ENCODE peak calls at places on chromosomes 11 and 22, in nine cellular contexts. L, M, S, I, A, J, H, X and U are unnamed samples.

GRCh38 chr22:38845368-38845740 is 1.5 kb upstream of the NPTXR start:
- DNase-seq in L (no peak), M (no peak), S (no peak), I (no peak), A (no peak), J (no peak), H (no peak), X (no peak), U (no peak)

GRCh38 chr11:106156290-106156937 is 79.0 kb downstream of the AASDHPPT start:
- DNase-seq in L (peak; percentile 28), M (peak; percentile 37), S (no peak), I (no peak), A (peak; percentile 83), J (peak; percentile 26), H (peak; percentile 3), X (no peak), U (peak; percentile 41)

GRCh38 chr11:125404811-125405481 is 91.1 kb downstream of the FEZ1 start:
- DNase-seq in L (no peak), M (peak; percentile 81), S (peak; percentile 82), I (peak; percentile 79), A (peak; percentile 82), J (peak; percentile 21), H (peak; percentile 56), X (peak; percentile 63), U (peak; percentile 70)

GRCh38 chr11:133955091-133955846 is 1.5 kb downstream of the IGSF9B start:
- DNase-seq in L (no peak), M (peak; percentile 74), S (peak; percentile 75), I (no peak), A (no peak), J (no peak), H (no peak), X (peak; percentile 75), U (no peak)

GRCh38 chr11:1163911-1164735 is 6.4 kb downstream of the MUC5AC start:
- DNase-seq in L (no peak), M (no peak), S (no peak), I (no peak), A (no peak), J (no peak), H (no peak), X (no peak), U (no peak)

GRCh38 chr11:2097998-2098690 is 41.0 kb downstream of the IGF2 start:
- DNase-seq in L (no peak), M (no peak), S (no peak), I (no peak), A (no peak), J (no peak), H (no peak), X (no peak), U (no peak)

GRCh38 chr11:132941024-132941646 is 591.2 kb downstream of the OPCML start:
- DNase-seq in L (no peak), M (no peak), S (peak; percentile 69), I (no peak), A (peak; percentile 65), J (no peak), H (no peak), X (no peak), U (peak; percentile 5)

GRCh38 chr11:87445002-87445401 is 407.3 kb downstream of the TMEM135 start:
- DNase-seq in L (no peak), M (no peak), S (no peak), I (no peak), A (no peak), J (no peak), H (no peak), X (no peak), U (no peak)

GRCh38 chr22:28544431-28544868 is 135.2 kb downstream of the TTC28 start:
- DNase-seq in L (no peak), M (no peak), S (no peak), I (no peak), A (no peak), J (no peak), H (peak; percentile 30), X (no peak), U (no peak)

GRCh38 chr11:132838621-132839020 is 693.7 kb downstream of the OPCML start:
- DNase-seq in L (no peak), M (no peak), S (no peak), I (no peak), A (peak; percentile 11), J (no peak), H (no peak), X (no peak), U (no peak)

GRCh38 chr11:126608626-126609010 is 253.1 kb downstream of the ST3GAL4 start:
- DNase-seq in L (no peak), M (no peak), S (no peak), I (no peak), A (no peak), J (no peak), H (no peak), X (no peak), U (no peak)

GRCh38 chr11:20873054-20873453 is 203.7 kb downstream of the NELL1 start:
- DNase-seq in L (no peak), M (no peak), S (no peak), I (no peak), A (peak; percentile 73), J (no peak), H (no peak), X (no peak), U (no peak)

GRCh38 chr22:23696326-23696851 is 5.6 kb downstream of the RGL4 start:
- DNase-seq in L (no peak), M (no peak), S (no peak), I (no peak), A (no peak), J (no peak), H (no peak), X (no peak), U (no peak)

GRCh38 chr11:90134420-90135003 is at the start of gene NAALAD2:
- DNase-seq in L (no peak), M (peak; percentile 52), S (peak; percentile 4), I (peak; percentile 39), A (peak; percentile 88), J (no peak), H (peak; percentile 7), X (peak; percentile 38), U (no peak)

GRCh38 chr11:116473790-116474346 is 298.9 kb downstream of the BUD13 start:
- DNase-seq in L (no peak), M (no peak), S (no peak), I (no peak), A (no peak), J (no peak), H (no peak), X (no peak), U (no peak)
- H3K27ac ChIP-seq in L (no peak overlapping the region), M (peak overlapping the region; percentile 63), S (no peak overlapping the region), I (no peak overlapping the region), A (peak overlapping the region; percentile 81), J (no peak overlapping the region), H (no peak overlapping the region), X (no peak overlapping the region), U (no peak overlapping the region)

GRCh38 chr11:9972917-9973504 is 309.1 kb downstream of the SWAP70 start:
- DNase-seq in L (no peak), M (no peak), S (no peak), I (no peak), A (peak; percentile 61), J (peak; percentile 16), H (no peak), X (no peak), U (peak; percentile 49)
- TF ChIP-seq CTCF in L (peak; percentile 69), M (peak; percentile 72), S (peak; percentile 37), I (peak; percentile 72), A (peak; percentile 81), J (peak; percentile 77), H (peak; percentile 74), X (peak; percentile 79), U (peak; percentile 81)

DNA sequence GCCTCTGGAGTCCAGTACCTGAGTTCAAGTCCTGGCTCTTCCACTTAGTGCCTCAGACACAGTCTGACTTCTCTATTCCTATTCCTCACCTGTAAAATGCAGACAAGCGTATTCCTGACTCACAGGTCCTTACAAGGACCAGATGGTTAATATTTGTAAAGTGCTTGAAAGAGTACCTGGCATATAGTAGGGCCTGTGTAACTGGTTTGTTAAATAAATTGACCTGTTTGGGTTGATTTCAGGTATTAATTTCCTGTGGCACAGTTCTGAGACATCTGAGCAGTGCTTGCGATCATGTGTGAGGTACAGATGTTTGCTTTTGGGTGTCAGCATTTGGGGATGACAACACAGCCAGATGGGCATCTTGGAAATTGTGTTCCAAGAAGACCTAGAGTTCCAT is 127.5 kb downstream of the APIP start:
- DNase-seq in L (no peak), M (no peak), S (no peak), I (no peak), A (no peak), J (no peak), H (no peak), X (no peak), U (no peak)
- H3K27ac ChIP-seq in L (no peak overlapping the region), M (no peak overlapping the region), S (no peak overlapping the region), I (no peak overlapping the region), A (no peak overlapping the region), J (no peak overlapping the region), H (no peak overlapping the region), X (no peak overlapping the region), U (no peak overlapping the region)

GRCh38 chr11:101864098-101864497 is 50.7 kb upstream of the CEP126 start:
- DNase-seq in L (no peak), M (no peak), S (no peak), I (no peak), A (no peak), J (no peak), H (no peak), X (no peak), U (no peak)

GRCh38 chr11:101863361-101863760 is 51.4 kb upstream of the CEP126 start:
- DNase-seq in L (no peak), M (no peak), S (no peak), I (no peak), A (no peak), J (no peak), H (no peak), X (no peak), U (peak; percentile 41)

GRCh38 chr11:101862410-101863233 is 52.2 kb upstream of the CEP126 start:
- DNase-seq in L (no peak), M (no peak), S (no peak), I (no peak), A (peak; percentile 77), J (peak; percentile 67), H (peak; percentile 8), X (peak; percentile 23), U (peak; percentile 62)

DNA sequence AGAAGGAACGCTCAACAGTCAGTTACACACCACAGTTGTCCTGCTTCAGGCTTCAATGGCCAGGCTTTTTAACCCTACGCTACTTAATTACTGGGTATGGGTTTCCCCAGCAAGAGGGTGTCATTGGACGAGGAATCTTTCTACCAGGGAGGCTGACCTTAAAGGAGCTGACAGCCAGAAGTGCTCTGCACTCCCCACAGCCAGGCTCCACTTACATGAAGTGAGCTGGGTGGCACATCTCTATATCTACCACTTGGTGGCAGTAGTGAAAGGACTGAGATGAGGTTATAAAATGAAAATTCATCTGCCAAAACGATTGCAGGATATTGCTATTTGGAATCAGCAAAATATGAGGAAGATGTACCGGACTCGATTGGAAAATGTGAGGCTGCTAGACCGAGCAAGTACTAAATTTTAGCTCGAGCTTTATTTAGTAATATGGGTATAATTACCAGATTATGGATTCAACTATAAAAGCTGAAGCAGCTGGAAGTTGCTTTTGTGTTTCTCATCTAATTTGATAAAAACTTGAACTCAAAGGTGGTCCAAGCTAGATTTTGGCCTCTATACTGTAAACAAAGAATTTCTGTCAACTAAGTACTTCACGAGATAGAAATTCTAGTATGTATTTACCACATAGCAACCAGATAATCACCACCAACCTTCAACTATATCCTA is 54.0 kb upstream of the CEP126 start:
- DNase-seq in L (no peak), M (peak; percentile 22), S (peak; percentile 36), I (no peak), A (peak; percentile 86), J (peak; percentile 57), H (peak; percentile 30), X (peak; percentile 26), U (peak; percentile 71)
- TF ChIP-seq CTCF in L (peak; percentile 90), M (peak; percentile 64), S (peak; percentile 76), I (peak; percentile 70), A (peak; percentile 87), J (peak; percentile 81), H (peak; percentile 89), X (peak; percentile 68), U (peak; percentile 83)